ENCODE peak calls at places on chromosomes 16 and 17, in ten cellular contexts. N, U, L, H, K, Z, M, Y, X and P are unnamed samples.

GRCh38 chr16:87958632-87959031 is 7.4 kb downstream of the BANP start:
- DNase-seq in N (no peak), U (no peak), L (no peak), H (no peak), K (no peak), Z (no peak), M (no peak), Y (no peak), X (no peak), P (no peak)

GRCh38 chr16:9012848-9013507 is 49.3 kb upstream of the USP7 start:
- DNase-seq in N (peak; percentile 87), U (no peak), L (no peak), H (no peak), K (no peak), Z (no peak), M (peak; percentile 22), Y (peak; percentile 27), X (no peak), P (peak; percentile 45)

GRCh38 chr16:12228607-12229499 is 252.3 kb downstream of the SNX29 start:
- DNase-seq in N (peak; percentile 91), U (no peak), L (peak; percentile 29), H (no peak), K (no peak), Z (peak; percentile 84), M (peak; percentile 50), Y (peak; percentile 65), X (peak; percentile 18), P (peak; percentile 66)

GRCh38 chr16:70659953-70660671 is 13.8 kb downstream of the IL34 start:
- DNase-seq in N (no peak), U (no peak), L (no peak), H (no peak), K (no peak), Z (no peak), M (no peak), Y (no peak), X (no peak), P (no peak)

GRCh38 chr17:17549732-17550366 is 41.7 kb downstream of the PEMT start:
- DNase-seq in N (no peak), U (no peak), L (no peak), H (no peak), K (no peak), Z (no peak), M (no peak), Y (no peak), X (no peak), P (no peak)

GRCh38 chr16:15482068-15482747 is 47.8 kb downstream of the BMERB1 start:
- DNase-seq in N (peak; percentile 97), U (no peak), L (peak; percentile 58), H (no peak), K (peak; percentile 94), Z (peak; percentile 63), M (peak; percentile 98), Y (peak; percentile 99), X (peak; percentile 35), P (no peak)

GRCh38 chr17:80919331-80920284 is 72.0 kb upstream of the CHMP6 start:
- DNase-seq in N (no peak), U (no peak), L (no peak), H (no peak), K (peak; percentile 54), Z (peak; percentile 38), M (no peak), Y (no peak), X (no peak), P (peak; percentile 39)

GRCh38 chr17:31754239-31754945 is 104.7 kb downstream of the COPRS start:
- DNase-seq in N (peak; percentile 37), U (no peak), L (no peak), H (no peak), K (no peak), Z (no peak), M (peak; percentile 79), Y (peak; percentile 93), X (no peak), P (peak; percentile 91)

GRCh38 chr16:81778861-81779539 is at the start of gene PLCG2:
- DNase-seq in N (peak; percentile 57), U (no peak), L (peak; percentile 66), H (peak; percentile 89), K (peak; percentile 77), Z (peak; percentile 93), M (peak; percentile 61), Y (peak; percentile 25), X (peak; percentile 57), P (peak; percentile 40)

GRCh38 chr17:39051001-39051605 is 83.9 kb upstream of the FBXO47 start:
- DNase-seq in N (no peak), U (no peak), L (no peak), H (no peak), K (no peak), Z (no peak), M (no peak), Y (no peak), X (no peak), P (no peak)

GRCh38 chr16:23999663-24000062 is 163.9 kb downstream of the PRKCB start:
- DNase-seq in N (no peak), U (no peak), L (no peak), H (no peak), K (no peak), Z (no peak), M (no peak), Y (no peak), X (no peak), P (no peak)

GRCh38 chr17:5832886-5833285 is 237.3 kb upstream of the WSCD1 start:
- DNase-seq in N (peak; percentile 97), U (peak; percentile 25), L (no peak), H (no peak), K (no peak), Z (no peak), M (peak; percentile 25), Y (peak; percentile 84), X (no peak), P (peak; percentile 10)

GRCh38 chr16:11994187-11995119 is 17.9 kb downstream of the SNX29 start:
- DNase-seq in N (peak; percentile 31), U (no peak), L (peak; percentile 54), H (peak; percentile 61), K (no peak), Z (no peak), M (peak; percentile 62), Y (peak; percentile 51), X (no peak), P (no peak)

GRCh38 chr17:82215095-82215971 is 2.7 kb upstream of the CCDC57 start:
- DNase-seq in N (no peak), U (no peak), L (no peak), H (no peak), K (peak; percentile 73), Z (peak; percentile 48), M (peak; percentile 76), Y (peak; percentile 57), X (no peak), P (peak; percentile 34)

GRCh38 chr17:30928584-30928983 is 6.8 kb downstream of the ADAP2 start:
- DNase-seq in N (peak; percentile 35), U (no peak), L (no peak), H (no peak), K (no peak), Z (no peak), M (no peak), Y (no peak), X (no peak), P (no peak)

GRCh38 chr16:69711115-69711740 is 15.1 kb downstream of the NQO1 start:
- DNase-seq in N (no peak), U (no peak), L (no peak), H (no peak), K (peak; percentile 88), Z (no peak), M (peak; percentile 89), Y (no peak), X (peak; percentile 90), P (no peak)

GRCh38 chr17:76154935-76155845 is 14.1 kb upstream of the FOXJ1 start:
- DNase-seq in N (no peak), U (no peak), L (no peak), H (no peak), K (no peak), Z (no peak), M (no peak), Y (no peak), X (no peak), P (no peak)

GRCh38 chr16:81864646-81865382 is 85.7 kb downstream of the PLCG2 start:
- DNase-seq in N (peak; percentile 9), U (no peak), L (no peak), H (no peak), K (no peak), Z (no peak), M (no peak), Y (no peak), X (no peak), P (no peak)

GRCh38 chr17:3772764-3773163 is 28.2 kb downstream of the ITGAE start:
- DNase-seq in N (peak; percentile 72), U (no peak), L (no peak), H (no peak), K (no peak), Z (no peak), M (no peak), Y (no peak), X (no peak), P (no peak)

GRCh38 chr17:77892469-77893143 is 65.9 kb upstream of the TNRC6C start:
- DNase-seq in N (peak; percentile 81), U (no peak), L (no peak), H (peak; percentile 36), K (peak; percentile 54), Z (peak; percentile 38), M (no peak), Y (peak; percentile 13), X (no peak), P (peak; percentile 61)

GRCh38 chr16:1642753-1643152 is 30.6 kb downstream of the CRAMP1 start:
- DNase-seq in N (no peak), U (no peak), L (no peak), H (no peak), K (no peak), Z (no peak), M (no peak), Y (no peak), X (no peak), P (no peak)

GRCh38 chr17:48722201-48722907 is at the start of gene PRAC1:
- DNase-seq in N (peak; percentile 67), U (no peak), L (no peak), H (no peak), K (peak; percentile 39), Z (no peak), M (no peak), Y (no peak), X (no peak), P (no peak)
- H3K27me3 ChIP-seq in N (peaks cover 25% of the 10 kb centered on the region), U (peaks cover 91% of the 10 kb centered on the region), L (peaks cover 100% of the 10 kb centered on the region), H (peaks cover 100% of the 10 kb centered on the region), K (peaks cover 100% of the 10 kb centered on the region), Z (no peaks in the 10 kb centered on the region), M (peaks cover 99% of the 10 kb centered on the region), Y (peaks cover 98% of the 10 kb centered on the region), X (peaks cover 100% of the 10 kb centered on the region), P (peaks cover 100% of the 10 kb centered on the region)

GRCh38 chr16:71933913-71934696 is 38.8 kb downstream of the IST1 start:
- DNase-seq in N (no peak), U (no peak), L (no peak), H (no peak), K (no peak), Z (no peak), M (peak; percentile 83), Y (peak; percentile 28), X (peak; percentile 30), P (no peak)
- H3K4me3 ChIP-seq in N (no peak overlapping the region), U (no peak overlapping the region), L (no peak overlapping the region), H (no peak overlapping the region), K (no peak overlapping the region), Z (no peak overlapping the region), M (no peak overlapping the region), Y (no peak overlapping the region), X (no peak overlapping the region), P (no peak overlapping the region)

GRCh38 chr17:48597492-48597774 is 3.9 kb upstream of the HOXB5 start:
- DNase-seq in N (no peak), U (no peak), L (no peak), H (no peak), K (no peak), Z (no peak), M (no peak), Y (no peak), X (no peak), P (no peak)
- H3K27me3 ChIP-seq in N (peaks cover 85% of the 10 kb centered on the region), U (peaks cover 62% of the 10 kb centered on the region), L (peaks cover 99% of the 10 kb centered on the region), H (peaks cover 94% of the 10 kb centered on the region), K (no peaks in the 10 kb centered on the region), Z (no peaks in the 10 kb centered on the region), M (peaks cover 2% of the 10 kb centered on the region), Y (no peaks in the 10 kb centered on the region), X (peaks cover 95% of the 10 kb centered on the region), P (peaks cover 100% of the 10 kb centered on the region)

GRCh38 chr16:4225075-4225474 is 16.8 kb downstream of the SRL start:
- DNase-seq in N (no peak), U (no peak), L (no peak), H (no peak), K (no peak), Z (no peak), M (no peak), Y (no peak), X (no peak), P (no peak)
- H3K4me3 ChIP-seq in N (no peak overlapping the region), U (no peak overlapping the region), L (no peak overlapping the region), H (no peak overlapping the region), K (no peak overlapping the region), Z (no peak overlapping the region), M (no peak overlapping the region), Y (no peak overlapping the region), X (no peak overlapping the region), P (no peak overlapping the region)